ENCODE peak calls at places on chromosomes 12 and 14, in four cellular contexts. B, Q, D and Z are unnamed samples.

GRCh38 chr12:41184864-41185263 is 3.3 kb upstream of the PDZRN4 start:
- DNase-seq in B (no peak), Q (no peak), D (no peak), Z (no peak)

GRCh38 chr12:5792350-5792749 is 152.7 kb downstream of the ANO2 start:
- DNase-seq in B (no peak), Q (no peak), D (no peak), Z (no peak)

GRCh38 chr12:8819676-8819980 is 2.8 kb upstream of the A2ML1 start:
- DNase-seq in B (no peak), Q (no peak), D (no peak), Z (no peak)

GRCh38 chr12:126608607-126609175 is 1543.5 kb downstream of the AACS start:
- DNase-seq in B (no peak), Q (no peak), D (no peak), Z (no peak)

GRCh38 chr14:56309198-56309597 is 191.0 kb downstream of the PELI2 start:
- DNase-seq in B (no peak), Q (no peak), D (no peak), Z (no peak)

GRCh38 chr14:93800038-93800937 is 12.0 kb upstream of the PRIMA1 start:
- DNase-seq in B (no peak), Q (no peak), D (no peak), Z (no peak)

GRCh38 chr14:71668186-71668912 is 263.9 kb upstream of the RGS6 start:
- DNase-seq in B (no peak), Q (no peak), D (no peak), Z (no peak)

GRCh38 chr12:67720383-67720856 is 71.9 kb downstream of the DYRK2 start:
- DNase-seq in B (no peak), Q (no peak), D (no peak), Z (no peak)